ENCODE peak calls at places on chromosomes 16 and 17, in seven cellular contexts. One of them, this sample, is unnamed.

GRCh38 chr17:58174871-58175270 is 8.1 kb downstream of the OR4D2 start:
- DNase-seq in Peyer's patch: no peak
- DNase-seq in cardiac muscle cell: no peak
- DNase-seq in ascending aorta: no peak
- DNase-seq in upper lobe of right lung: no peak
- DNase-seq in CD8-positive, alpha-beta T cell: no peak
- DNase-seq in AG04450: no peak
- DNase-seq in this sample: no peak

GRCh38 chr16:15765880-15766279 is 90.9 kb downstream of the MYH11 start:
- DNase-seq in Peyer's patch: peak
- DNase-seq in cardiac muscle cell: peak
- DNase-seq in ascending aorta: no peak
- DNase-seq in upper lobe of right lung: no peak
- DNase-seq in CD8-positive, alpha-beta T cell: peak
- DNase-seq in AG04450: no peak
- DNase-seq in this sample: no peak

GRCh38 chr17:45706033-45706432 is 78.1 kb upstream of the CRHR1 start:
- DNase-seq in Peyer's patch: no peak
- DNase-seq in cardiac muscle cell: no peak
- DNase-seq in ascending aorta: no peak
- DNase-seq in upper lobe of right lung: no peak
- DNase-seq in CD8-positive, alpha-beta T cell: no peak
- DNase-seq in AG04450: no peak
- DNase-seq in this sample: no peak

GRCh38 chr17:80698297-80698696 is 153.7 kb downstream of the RPTOR start:
- DNase-seq in Peyer's patch: no peak
- DNase-seq in cardiac muscle cell: no peak
- DNase-seq in ascending aorta: no peak
- DNase-seq in upper lobe of right lung: no peak
- DNase-seq in CD8-positive, alpha-beta T cell: no peak
- DNase-seq in AG04450: no peak
- DNase-seq in this sample: no peak

GRCh38 chr16:75106351-75107274 is 10.0 kb downstream of the LDHD start:
- DNase-seq in Peyer's patch: no peak
- DNase-seq in cardiac muscle cell: no peak
- DNase-seq in ascending aorta: no peak
- DNase-seq in upper lobe of right lung: peak
- DNase-seq in CD8-positive, alpha-beta T cell: no peak
- DNase-seq in AG04450: no peak
- DNase-seq in this sample: no peak

GRCh38 chr17:42135664-42136653 is 13.4 kb downstream of the HSPB9 start:
- DNase-seq in Peyer's patch: peak
- DNase-seq in cardiac muscle cell: peak
- DNase-seq in ascending aorta: no peak
- DNase-seq in upper lobe of right lung: peak
- DNase-seq in CD8-positive, alpha-beta T cell: no peak
- DNase-seq in AG04450: no peak
- DNase-seq in this sample: no peak

GRCh38 chr17:8126306-8127066 is 2.6 kb upstream of the HES7 start:
- DNase-seq in Peyer's patch: no peak
- DNase-seq in cardiac muscle cell: no peak
- DNase-seq in ascending aorta: no peak
- DNase-seq in upper lobe of right lung: peak
- DNase-seq in CD8-positive, alpha-beta T cell: peak
- DNase-seq in AG04450: no peak
- DNase-seq in this sample: no peak

GRCh38 chr16:77172964-77173363 is 18.0 kb upstream of the MON1B start:
- DNase-seq in Peyer's patch: no peak
- DNase-seq in cardiac muscle cell: no peak
- DNase-seq in ascending aorta: no peak
- DNase-seq in upper lobe of right lung: no peak
- DNase-seq in CD8-positive, alpha-beta T cell: no peak
- DNase-seq in AG04450: no peak
- DNase-seq in this sample: no peak

GRCh38 chr17:75460295-75460694 is 3.9 kb downstream of the TMEM94 start:
- DNase-seq in Peyer's patch: no peak
- DNase-seq in cardiac muscle cell: no peak
- DNase-seq in ascending aorta: no peak
- DNase-seq in upper lobe of right lung: no peak
- DNase-seq in CD8-positive, alpha-beta T cell: no peak
- DNase-seq in AG04450: no peak
- DNase-seq in this sample: no peak

GRCh38 chr16:89396156-89396555 is 94.2 kb downstream of the ANKRD11 start:
- DNase-seq in Peyer's patch: no peak
- DNase-seq in cardiac muscle cell: no peak
- DNase-seq in ascending aorta: no peak
- DNase-seq in upper lobe of right lung: no peak
- DNase-seq in CD8-positive, alpha-beta T cell: no peak
- DNase-seq in AG04450: no peak
- DNase-seq in this sample: no peak

GRCh38 chr16:76756951-76757350 is 434.0 kb upstream of the MON1B start:
- DNase-seq in Peyer's patch: no peak
- DNase-seq in cardiac muscle cell: no peak
- DNase-seq in ascending aorta: no peak
- DNase-seq in upper lobe of right lung: no peak
- DNase-seq in CD8-positive, alpha-beta T cell: no peak
- DNase-seq in AG04450: no peak
- DNase-seq in this sample: no peak

GRCh38 chr17:48610282-48611211 is at the start of gene HOXB7:
- DNase-seq in Peyer's patch: peak
- DNase-seq in cardiac muscle cell: no peak
- DNase-seq in ascending aorta: peak
- DNase-seq in upper lobe of right lung: peak
- DNase-seq in CD8-positive, alpha-beta T cell: peak
- DNase-seq in AG04450: no peak
- DNase-seq in this sample: no peak

GRCh38 chr16:85991856-85992255 is 92.9 kb downstream of the IRF8 start:
- DNase-seq in Peyer's patch: no peak
- DNase-seq in cardiac muscle cell: no peak
- DNase-seq in ascending aorta: no peak
- DNase-seq in upper lobe of right lung: peak
- DNase-seq in CD8-positive, alpha-beta T cell: no peak
- DNase-seq in AG04450: no peak
- DNase-seq in this sample: no peak

GRCh38 chr17:59607817-59608403 is 11.8 kb upstream of the CLTC start:
- DNase-seq in Peyer's patch: no peak
- DNase-seq in cardiac muscle cell: no peak
- DNase-seq in ascending aorta: no peak
- DNase-seq in upper lobe of right lung: no peak
- DNase-seq in CD8-positive, alpha-beta T cell: peak
- DNase-seq in AG04450: no peak
- DNase-seq in this sample: no peak

GRCh38 chr17:42130310-42130936 is 7.8 kb downstream of the HSPB9 start:
- DNase-seq in Peyer's patch: no peak
- DNase-seq in cardiac muscle cell: no peak
- DNase-seq in ascending aorta: no peak
- DNase-seq in upper lobe of right lung: no peak
- DNase-seq in CD8-positive, alpha-beta T cell: no peak
- DNase-seq in AG04450: no peak
- DNase-seq in this sample: no peak

GRCh38 chr17:32261937-32262510 is 3.6 kb upstream of the RHBDL3 start:
- DNase-seq in Peyer's patch: no peak
- DNase-seq in cardiac muscle cell: no peak
- DNase-seq in ascending aorta: no peak
- DNase-seq in upper lobe of right lung: no peak
- DNase-seq in CD8-positive, alpha-beta T cell: no peak
- DNase-seq in AG04450: no peak
- DNase-seq in this sample: no peak

GRCh38 chr17:79749156-79749815 is 18.5 kb downstream of the ENPP7 start:
- DNase-seq in Peyer's patch: no peak
- DNase-seq in cardiac muscle cell: peak
- DNase-seq in ascending aorta: no peak
- DNase-seq in upper lobe of right lung: no peak
- DNase-seq in CD8-positive, alpha-beta T cell: no peak
- DNase-seq in AG04450: peak
- DNase-seq in this sample: peak

GRCh38 chr17:3015890-3016289 is 47.5 kb downstream of the OR1D5 start:
- DNase-seq in Peyer's patch: no peak
- DNase-seq in cardiac muscle cell: no peak
- DNase-seq in ascending aorta: no peak
- DNase-seq in upper lobe of right lung: no peak
- DNase-seq in CD8-positive, alpha-beta T cell: no peak
- DNase-seq in AG04450: no peak
- DNase-seq in this sample: no peak

GRCh38 chr17:8189711-8190477 is at the start of gene BORCS6:
- DNase-seq in Peyer's patch: peak
- DNase-seq in cardiac muscle cell: peak
- DNase-seq in ascending aorta: peak
- DNase-seq in upper lobe of right lung: peak
- DNase-seq in CD8-positive, alpha-beta T cell: peak
- DNase-seq in AG04450: peak
- DNase-seq in this sample: peak

GRCh38 chr17:49640556-49640955 is 37.3 kb downstream of the SPOP start:
- DNase-seq in Peyer's patch: no peak
- DNase-seq in cardiac muscle cell: no peak
- DNase-seq in ascending aorta: no peak
- DNase-seq in upper lobe of right lung: no peak
- DNase-seq in CD8-positive, alpha-beta T cell: no peak
- DNase-seq in AG04450: no peak
- DNase-seq in this sample: no peak
- H3K4me3 ChIP-seq in Peyer's patch: no peak
- H3K4me3 ChIP-seq in cardiac muscle cell: no peak
- H3K4me3 ChIP-seq in ascending aorta: no peak
- H3K4me3 ChIP-seq in upper lobe of right lung: no peak
- H3K4me3 ChIP-seq in CD8-positive, alpha-beta T cell: no peak
- H3K4me3 ChIP-seq in AG04450: no peak
- H3K4me3 ChIP-seq in this sample: no peak

GRCh38 chr16:56244612-56245011 is 53.3 kb downstream of the GNAO1 start:
- DNase-seq in Peyer's patch: no peak
- DNase-seq in cardiac muscle cell: no peak
- DNase-seq in ascending aorta: no peak
- DNase-seq in upper lobe of right lung: no peak
- DNase-seq in CD8-positive, alpha-beta T cell: no peak
- DNase-seq in AG04450: no peak
- DNase-seq in this sample: no peak

GRCh38 chr16:56245197-56245596 is 53.9 kb downstream of the GNAO1 start:
- DNase-seq in Peyer's patch: no peak
- DNase-seq in cardiac muscle cell: no peak
- DNase-seq in ascending aorta: no peak
- DNase-seq in upper lobe of right lung: no peak
- DNase-seq in CD8-positive, alpha-beta T cell: no peak
- DNase-seq in AG04450: no peak
- DNase-seq in this sample: peak

GRCh38 chr16:56247808-56248207 is 56.5 kb downstream of the GNAO1 start:
- DNase-seq in Peyer's patch: no peak
- DNase-seq in cardiac muscle cell: no peak
- DNase-seq in ascending aorta: no peak
- DNase-seq in upper lobe of right lung: no peak
- DNase-seq in CD8-positive, alpha-beta T cell: no peak
- DNase-seq in AG04450: no peak
- DNase-seq in this sample: no peak

GRCh38 chr16:56247018-56247417 is 55.7 kb downstream of the GNAO1 start:
- DNase-seq in Peyer's patch: no peak
- DNase-seq in cardiac muscle cell: no peak
- DNase-seq in ascending aorta: no peak
- DNase-seq in upper lobe of right lung: no peak
- DNase-seq in CD8-positive, alpha-beta T cell: no peak
- DNase-seq in AG04450: no peak
- DNase-seq in this sample: no peak

DNA sequence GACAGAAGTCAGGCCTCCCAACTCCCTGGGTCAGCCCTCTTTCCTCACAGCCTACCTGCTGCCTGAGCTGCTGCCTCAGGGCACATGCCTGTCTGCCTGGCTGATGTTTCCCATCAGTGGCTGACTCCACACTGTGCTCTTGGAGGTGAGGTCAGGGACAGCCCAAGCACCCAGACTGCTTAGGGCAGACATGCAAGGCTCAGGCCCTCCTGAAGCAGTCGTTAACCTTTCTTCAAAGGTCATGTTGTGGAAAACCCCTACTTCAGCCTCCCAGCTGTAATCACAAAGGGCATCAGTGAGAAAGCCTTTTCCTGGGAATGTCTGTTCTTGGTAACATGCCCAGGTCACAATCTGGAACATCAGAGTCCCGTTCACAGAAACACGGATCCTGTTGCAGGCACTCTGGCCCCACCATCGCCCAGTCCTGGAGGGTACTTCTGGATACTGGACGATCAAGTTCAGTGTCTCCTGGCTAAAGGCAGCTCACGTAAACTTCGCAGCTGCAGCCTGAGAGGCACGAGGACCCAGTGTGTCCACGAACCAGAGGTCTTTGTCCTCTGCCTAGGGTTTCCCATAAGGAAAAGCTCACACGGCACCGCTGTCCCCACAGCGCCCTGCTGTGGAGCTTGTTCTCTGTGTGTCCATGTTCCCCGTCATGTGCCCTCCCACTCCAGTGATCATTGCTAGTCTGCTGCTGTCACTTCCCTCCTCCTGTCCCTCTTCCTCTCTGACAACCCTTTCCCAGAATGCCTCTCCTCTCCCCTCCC is 54.9 kb downstream of the GNAO1 start:
- DNase-seq in Peyer's patch: no peak
- DNase-seq in cardiac muscle cell: no peak
- DNase-seq in ascending aorta: no peak
- DNase-seq in upper lobe of right lung: no peak
- DNase-seq in CD8-positive, alpha-beta T cell: no peak
- DNase-seq in AG04450: no peak
- DNase-seq in this sample: no peak
- TF ChIP-seq CTCF in Peyer's patch: no peak
- TF ChIP-seq CTCF in cardiac muscle cell: no peak
- TF ChIP-seq CTCF in ascending aorta: no peak
- TF ChIP-seq CTCF in upper lobe of right lung: no peak
- TF ChIP-seq CTCF in CD8-positive, alpha-beta T cell: no peak
- TF ChIP-seq CTCF in AG04450: no peak
- TF ChIP-seq CTCF in this sample: no peak

GRCh38 chr17:33522623-33523022 is 229.5 kb upstream of the ASIC2 start:
- DNase-seq in Peyer's patch: no peak
- DNase-seq in cardiac muscle cell: no peak
- DNase-seq in ascending aorta: no peak
- DNase-seq in upper lobe of right lung: no peak
- DNase-seq in CD8-positive, alpha-beta T cell: no peak
- DNase-seq in AG04450: no peak
- DNase-seq in this sample: no peak
- H3K4me3 ChIP-seq in Peyer's patch: no peak
- H3K4me3 ChIP-seq in cardiac muscle cell: no peak
- H3K4me3 ChIP-seq in ascending aorta: no peak
- H3K4me3 ChIP-seq in upper lobe of right lung: no peak
- H3K4me3 ChIP-seq in CD8-positive, alpha-beta T cell: no peak
- H3K4me3 ChIP-seq in AG04450: no peak
- H3K4me3 ChIP-seq in this sample: no peak

GRCh38 chr17:44071198-44071520 is 624 bp downstream of the G6PC3 start:
- DNase-seq in Peyer's patch: peak
- DNase-seq in cardiac muscle cell: no peak
- DNase-seq in ascending aorta: peak
- DNase-seq in upper lobe of right lung: no peak
- DNase-seq in CD8-positive, alpha-beta T cell: no peak
- DNase-seq in AG04450: no peak
- DNase-seq in this sample: no peak

GRCh38 chr17:44067547-44067945 is 1.1 kb upstream of the LSM12 start:
- DNase-seq in Peyer's patch: no peak
- DNase-seq in cardiac muscle cell: no peak
- DNase-seq in ascending aorta: no peak
- DNase-seq in upper lobe of right lung: no peak
- DNase-seq in CD8-positive, alpha-beta T cell: no peak
- DNase-seq in AG04450: no peak
- DNase-seq in this sample: no peak

GRCh38 chr17:44069974-44070454 is 521 bp upstream of the G6PC3 start:
- DNase-seq in Peyer's patch: no peak
- DNase-seq in cardiac muscle cell: peak
- DNase-seq in ascending aorta: no peak
- DNase-seq in upper lobe of right lung: no peak
- DNase-seq in CD8-positive, alpha-beta T cell: no peak
- DNase-seq in AG04450: no peak
- DNase-seq in this sample: no peak

GRCh38 chr17:44071772-44072171 is 1.2 kb downstream of the G6PC3 start:
- DNase-seq in Peyer's patch: no peak
- DNase-seq in cardiac muscle cell: no peak
- DNase-seq in ascending aorta: no peak
- DNase-seq in upper lobe of right lung: no peak
- DNase-seq in CD8-positive, alpha-beta T cell: no peak
- DNase-seq in AG04450: no peak
- DNase-seq in this sample: no peak

GRCh38 chr17:44070455-44071197 is at the start of gene G6PC3:
- DNase-seq in Peyer's patch: peak
- DNase-seq in cardiac muscle cell: peak
- DNase-seq in ascending aorta: peak
- DNase-seq in upper lobe of right lung: peak
- DNase-seq in CD8-positive, alpha-beta T cell: peak
- DNase-seq in AG04450: peak
- DNase-seq in this sample: peak
- TF ChIP-seq CTCF in Peyer's patch: peak
- TF ChIP-seq CTCF in cardiac muscle cell: no peak
- TF ChIP-seq CTCF in ascending aorta: no peak
- TF ChIP-seq CTCF in upper lobe of right lung: peak
- TF ChIP-seq CTCF in CD8-positive, alpha-beta T cell: no peak
- TF ChIP-seq CTCF in AG04450: no peak
- TF ChIP-seq CTCF in this sample: no peak